ENCODE peak calls at places on chromosomes 13 and 19, in six cellular contexts. V, E, H, W, A and K are unnamed samples. For H3K4me1 and H3K27me3, the result is how much of the 10 kb centered on the place peaks cover.

GRCh38 chr13:99354371-99354951 is 47.3 kb upstream of the GPR183 start:
- DNase-seq in W (no peak), V (no peak), A (no peak), H (no peak), E (no peak), K (no peak)

GRCh38 chr19:35438527-35438926 is 9.5 kb upstream of the FFAR2 start:
- DNase-seq in A (no peak), W (peak), V (no peak), E (no peak), H (no peak), K (no peak)

GRCh38 chr19:55408320-55408836 is 790 bp upstream of the UBE2S start:
- DNase-seq in A (no peak), V (no peak), E (no peak), H (no peak), W (no peak), K (no peak)

GRCh38 chr19:11227201-11227886 is 12.1 kb upstream of the ANGPTL8 start:
- DNase-seq in W (no peak), H (no peak), V (no peak), A (no peak), E (no peak), K (no peak)

GRCh38 chr19:48556163-48556562 is 4.2 kb downstream of the SULT2B1 start:
- DNase-seq in E (no peak), V (peak), W (peak), A (no peak), H (no peak), K (no peak)

GRCh38 chr19:38004505-38005223 is 97.7 kb downstream of the SIPA1L3 start:
- DNase-seq in H (peak), A (peak), W (peak), V (peak), E (peak), K (no peak)

GRCh38 chr13:51050021-51050886 is 60.8 kb downstream of the C13orf42 start:
- DNase-seq in H (no peak), V (no peak), A (no peak), E (no peak), W (no peak), K (no peak)

GRCh38 chr19:41205995-41206394 is 13.0 kb downstream of the CYP2S1 start:
- DNase-seq in W (no peak), V (no peak), A (no peak), H (no peak), E (no peak), K (no peak)

GRCh38 chr13:77528834-77529500 is 6.5 kb upstream of the SCEL start:
- DNase-seq in W (peak), H (no peak), A (no peak), V (no peak), E (no peak), K (no peak)

GRCh38 chr19:10255358-10255757 is 3.3 kb downstream of the MRPL4 start:
- DNase-seq in W (no peak), H (no peak), V (no peak), E (no peak), A (no peak), K (no peak)

GRCh38 chr13:73416093-73416492 is 357.3 kb downstream of the KLF5 start:
- DNase-seq in V (no peak), A (no peak), W (no peak), H (no peak), E (no peak), K (no peak)

GRCh38 chr13:113907637-113908617 is 44.1 kb upstream of the GAS6 start:
- DNase-seq in A (no peak), H (no peak), V (no peak), W (no peak), E (no peak), K (no peak)

GRCh38 chr19:10593820-10594637 is 6.9 kb upstream of the AP1M2 start:
- DNase-seq in V (peak), A (peak), W (peak), E (no peak), H (no peak), K (no peak)

GRCh38 chr13:30832377-30832776 is 73.7 kb upstream of the MEDAG start:
- DNase-seq in V (no peak), W (no peak), A (no peak), E (no peak), H (no peak), K (no peak)

GRCh38 chr19:48975947-48976847 is 11.1 kb downstream of the FTL start:
- DNase-seq in W (no peak), E (no peak), A (no peak), H (no peak), V (no peak), K (no peak)

GRCh38 chr13:49418206-49418605 is 25.7 kb downstream of the CAB39L start:
- DNase-seq in W (no peak), E (no peak), H (no peak), V (no peak), A (no peak), K (no peak)

GRCh38 chr13:114112231-114112825 is 20.1 kb downstream of the RASA3 start:
- DNase-seq in E (no peak), W (no peak), H (no peak), A (no peak), V (peak), K (no peak)

GRCh38 chr13:67574320-67575233 is 344.4 kb upstream of the PCDH9 start:
- DNase-seq in H (no peak), A (no peak), W (no peak), V (no peak), E (no peak), K (no peak)

GRCh38 chr13:36450534-36450933 is 18.2 kb downstream of the CCNA1 start:
- DNase-seq in W (no peak), E (no peak), V (no peak), A (no peak), H (no peak), K (no peak)

GRCh38 chr13:36454962-36455361 is 22.7 kb downstream of the CCNA1 start:
- DNase-seq in E (no peak), V (no peak), A (no peak), H (no peak), W (no peak), K (no peak)

GRCh38 chr13:36456577-36456976 is 24.3 kb downstream of the CCNA1 start:
- DNase-seq in W (no peak), E (no peak), V (no peak), H (no peak), A (no peak), K (no peak)

GRCh38 chr13:36454121-36454520 is 21.8 kb downstream of the CCNA1 start:
- DNase-seq in V (no peak), W (no peak), A (no peak), H (no peak), E (no peak), K (no peak)

GRCh38 chr13:36453518-36453917 is 21.2 kb downstream of the CCNA1 start:
- DNase-seq in E (no peak), W (no peak), A (no peak), H (no peak), V (no peak), K (no peak)
- H3K4me1 ChIP-seq in E (under half), W (under half), A (under half), H (under half), V (under half), K (under half)

GRCh38 chr19:53992815-53993214 is 1.4 kb downstream of the CACNG6 start:
- DNase-seq in E (no peak), V (no peak), W (no peak), A (no peak), H (no peak), K (no peak)
- H3K27me3 ChIP-seq in E (under half), V (under half), W (under half), A (under half), H (under half), K (under half)

GRCh38 chr19:7703332-7703731 is 1.4 kb upstream of the FCER2 start:
- DNase-seq in E (no peak), W (no peak), V (no peak), A (no peak), H (no peak), K (no peak)

GRCh38 chr19:7706188-7706530 is 4.2 kb upstream of the FCER2 start:
- DNase-seq in E (no peak), V (no peak), A (no peak), W (no peak), H (no peak), K (no peak)

GRCh38 chr19:7706662-7707454 is 4.9 kb upstream of the FCER2 start:
- DNase-seq in V (no peak), E (no peak), W (no peak), A (peak), H (no peak), K (no peak)

GRCh38 chr19:7704280-7705060 is 2.5 kb upstream of the FCER2 start:
- DNase-seq in H (no peak), E (no peak), W (no peak), A (no peak), V (no peak), K (no peak)

DNA sequence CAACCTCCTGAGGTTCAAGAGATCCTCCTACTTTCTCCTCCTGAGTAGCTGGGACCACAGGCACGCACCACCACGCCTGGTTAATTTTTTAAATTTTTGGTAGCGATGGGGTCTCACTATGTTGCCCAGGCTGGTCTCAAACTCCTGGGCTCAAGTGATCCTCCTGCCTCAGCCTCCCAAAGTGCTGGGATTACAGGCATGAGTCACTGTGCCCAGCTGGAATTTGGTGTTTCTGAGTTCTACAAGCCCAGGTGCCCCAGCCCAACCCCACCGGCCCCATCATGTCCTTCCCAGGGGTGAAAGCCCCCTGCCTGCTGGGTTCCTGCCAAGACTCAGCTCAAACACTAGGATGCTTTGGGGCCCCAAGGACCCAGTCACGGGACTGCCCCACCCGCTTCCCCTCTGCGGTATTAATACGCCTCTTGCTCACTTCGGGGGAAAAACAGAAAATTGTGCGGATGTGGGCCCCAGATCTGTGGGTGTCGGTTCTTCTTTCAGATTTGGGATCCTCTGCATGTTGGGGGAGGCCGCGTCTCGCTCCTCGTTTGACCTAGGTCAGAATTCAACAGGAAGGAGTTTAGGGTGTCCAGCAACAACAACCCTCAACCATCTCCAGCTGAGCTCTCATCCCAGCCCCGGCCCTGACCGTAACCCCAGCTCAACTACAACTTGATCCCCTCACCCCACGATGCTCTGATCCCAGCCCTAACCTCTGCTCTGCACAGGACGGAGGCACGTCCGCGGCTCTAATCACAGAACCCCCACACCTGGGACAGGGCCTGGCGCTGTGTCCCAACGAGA is 3.7 kb upstream of the FCER2 start:
- DNase-seq in V (peak), W (peak), E (no peak), A (peak), H (peak), K (peak)
- H3K4me1 ChIP-seq in V (under half), W (under half), E (under half), A (under half), H (under half), K (under half)

DNA sequence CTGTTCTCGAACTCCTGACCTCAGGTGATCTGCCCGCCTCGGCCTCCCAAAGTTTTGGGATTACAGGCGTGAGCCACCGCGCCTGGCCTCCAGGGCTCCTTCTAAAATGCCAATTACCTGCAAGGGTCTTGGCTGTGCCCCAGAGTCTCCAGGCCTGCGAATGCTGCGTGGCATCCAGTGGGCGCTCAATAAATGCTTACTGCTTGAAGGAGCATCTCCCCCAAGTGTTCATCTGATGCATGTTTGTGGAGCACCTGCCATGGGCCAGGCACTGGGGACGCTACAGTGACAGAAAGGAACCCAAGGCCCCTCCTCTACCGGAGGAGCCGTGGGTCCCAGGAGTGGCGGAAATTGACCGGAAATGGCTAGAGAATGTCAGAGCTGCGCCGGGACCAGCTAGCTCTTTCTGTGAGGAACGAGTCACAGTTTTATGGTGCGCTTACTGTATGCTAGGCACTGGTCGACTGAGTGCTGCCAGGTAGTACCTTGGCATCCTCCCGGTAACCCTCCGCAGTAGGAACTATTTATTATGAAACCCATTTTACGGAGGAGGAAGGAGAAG is 14.2 kb downstream of the ANKRD24 start:
- DNase-seq in A (no peak), E (no peak), H (no peak), W (no peak), V (no peak), K (no peak)
- H3K27me3 ChIP-seq in A (under half), E (under half), H (under half), W (under half), V (under half), K (under half)

GRCh38 chr19:46954502-46955004 is 65.1 kb upstream of the NPAS1 start:
- DNase-seq in V (no peak), E (no peak), A (no peak), W (no peak), H (no peak), K (no peak)

GRCh38 chr19:46950526-46951235 is 69.0 kb upstream of the NPAS1 start:
- DNase-seq in E (no peak), W (no peak), V (no peak), A (no peak), H (no peak), K (no peak)

GRCh38 chr19:46951236-46951986 is 68.2 kb upstream of the NPAS1 start:
- DNase-seq in H (no peak), E (no peak), V (no peak), W (no peak), A (no peak), K (no peak)

GRCh38 chr19:46953955-46954501 is 65.6 kb upstream of the NPAS1 start:
- DNase-seq in H (no peak), W (no peak), E (no peak), V (no peak), A (no peak), K (no peak)

DNA sequence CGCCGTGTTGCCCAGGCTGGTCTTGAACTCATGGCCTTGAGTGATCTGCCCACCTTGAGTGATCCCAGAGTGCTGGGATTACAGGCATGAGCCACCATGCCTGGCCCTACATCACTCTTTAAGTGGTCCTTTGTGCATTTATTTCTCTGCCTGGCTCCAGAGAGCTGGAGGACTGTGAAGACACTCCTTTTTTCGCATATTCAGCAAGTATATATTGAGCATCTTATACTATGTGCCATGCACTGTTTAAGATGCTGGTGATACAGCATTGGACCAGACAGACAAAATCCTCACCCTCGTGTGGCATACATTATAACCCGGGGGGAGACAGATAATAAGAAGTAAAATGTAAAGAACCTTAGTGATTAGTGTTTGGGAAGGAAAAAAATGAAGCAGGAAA is 66.8 kb upstream of the NPAS1 start:
- DNase-seq in V (no peak), A (no peak), W (no peak), E (no peak), H (no peak), K (no peak)
- H3K4me1 ChIP-seq in V (under half), A (under half), W (half or more), E (under half), H (under half), K (under half)